ENCODE peak calls at places on chromosomes 7 and 10, in four cellular contexts. V is endodermal cell, T is fibroblast of mammary gland, C is right atrium auricular region. A is an unnamed sample.

GRCh38 chr10:86265236-86265876 is 101.2 kb downstream of the GRID1 start:
- DNase-seq in V (peak), T (no peak), C (no peak), A (no peak)

GRCh38 chr10:25294032-25294926 is 119.5 kb downstream of the GPR158 start:
- DNase-seq in V (no peak), T (peak), C (no peak), A (no peak)

GRCh38 chr7:131148708-131149428 is 178.8 kb upstream of the MKLN1 start:
- DNase-seq in V (no peak), T (no peak), C (no peak), A (no peak)

GRCh38 chr7:50330701-50331100 is 26.2 kb downstream of the IKZF1 start:
- DNase-seq in V (no peak), T (no peak), C (no peak), A (no peak)

GRCh38 chr7:42980084-42980483 is 47.9 kb downstream of the MRPL32 start:
- DNase-seq in V (no peak), T (no peak), C (no peak), A (no peak)

GRCh38 chr10:131249957-131250347 is 61.6 kb downstream of the TCERG1L start:
- DNase-seq in V (peak), T (no peak), C (no peak), A (no peak)

GRCh38 chr10:76492026-76492425 is 1060.6 kb downstream of the LRMDA start:
- DNase-seq in V (no peak), T (peak), C (no peak), A (peak)

GRCh38 chr7:149261321-149261828 is 621 bp upstream of the ZNF783 start:
- DNase-seq in V (no peak), T (peak), C (no peak), A (no peak)

DNA sequence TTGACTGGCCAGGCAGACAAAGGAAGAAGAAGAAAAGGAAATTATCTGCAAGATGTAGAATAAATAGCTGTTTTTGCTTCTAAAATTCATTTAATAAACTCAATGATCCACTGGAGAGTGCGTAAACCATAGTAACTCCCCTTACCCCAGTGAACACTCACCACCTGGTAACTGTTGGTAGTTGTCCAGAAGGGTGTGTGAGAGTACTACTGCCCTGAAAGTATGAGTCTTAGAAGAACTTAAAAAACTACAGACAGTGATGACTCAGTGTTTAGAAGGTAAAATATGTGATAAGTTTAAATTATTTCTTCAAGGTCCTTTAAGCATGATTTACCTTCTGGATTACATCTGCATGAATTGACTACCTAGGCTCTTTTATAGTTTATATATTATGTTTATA is 53.0 kb upstream of the SEMA3A start:
- DNase-seq in V (no peak), T (peak), C (no peak), A (no peak)
- TF ChIP-seq CTCF in V (no peak), T (peak), C (no peak), A (peak)

GRCh38 chr10:119201233-119201632 is 6.1 kb upstream of the GRK5 start:
- DNase-seq in V (no peak), T (no peak), C (no peak), A (no peak)
- TF ChIP-seq CTCF in V (no peak), T (no peak), C (no peak), A (no peak)

DNA sequence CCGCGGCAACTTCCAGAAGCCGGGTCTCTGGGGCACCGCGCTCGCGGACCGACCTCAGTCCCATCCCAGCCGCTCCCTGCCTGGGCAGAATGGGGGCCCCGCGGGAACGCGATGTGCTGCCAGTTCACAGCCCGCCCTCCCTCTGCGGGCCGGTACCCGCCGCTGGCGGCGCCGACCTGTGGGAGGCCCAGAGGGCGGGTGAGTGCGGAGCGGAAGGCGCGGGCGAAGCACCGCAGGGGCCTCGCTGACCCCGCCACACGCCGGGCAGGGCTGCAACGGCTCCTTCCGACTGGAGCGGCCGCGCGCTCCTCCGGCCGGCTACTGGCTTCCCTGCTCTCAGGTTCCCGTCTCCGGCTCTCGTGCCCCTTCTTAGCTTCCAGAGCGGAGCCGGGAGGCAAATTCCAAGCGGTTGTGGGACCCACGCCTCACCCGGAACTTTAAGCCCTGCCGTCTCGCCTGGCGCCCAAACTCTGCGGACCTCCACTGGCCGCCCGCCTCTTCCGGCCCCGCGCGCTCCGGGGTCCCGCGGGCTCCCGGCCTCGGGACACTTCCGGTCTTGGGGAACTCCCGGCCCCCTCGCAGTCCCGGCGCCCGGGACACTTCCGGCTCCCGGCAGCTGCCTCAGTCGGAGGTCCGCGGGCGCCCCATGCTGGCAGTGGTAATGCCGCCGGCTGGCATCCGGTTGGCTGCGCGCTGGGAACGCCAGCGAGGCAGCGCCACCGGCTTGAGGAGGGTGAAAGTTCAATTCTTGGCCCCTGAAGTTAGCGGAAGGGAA is at the start of gene CYREN:
- DNase-seq in V (peak), T (peak), C (peak), A (peak)
- TF ChIP-seq CTCF in V (peak), T (peak), C (peak), A (peak)

DNA sequence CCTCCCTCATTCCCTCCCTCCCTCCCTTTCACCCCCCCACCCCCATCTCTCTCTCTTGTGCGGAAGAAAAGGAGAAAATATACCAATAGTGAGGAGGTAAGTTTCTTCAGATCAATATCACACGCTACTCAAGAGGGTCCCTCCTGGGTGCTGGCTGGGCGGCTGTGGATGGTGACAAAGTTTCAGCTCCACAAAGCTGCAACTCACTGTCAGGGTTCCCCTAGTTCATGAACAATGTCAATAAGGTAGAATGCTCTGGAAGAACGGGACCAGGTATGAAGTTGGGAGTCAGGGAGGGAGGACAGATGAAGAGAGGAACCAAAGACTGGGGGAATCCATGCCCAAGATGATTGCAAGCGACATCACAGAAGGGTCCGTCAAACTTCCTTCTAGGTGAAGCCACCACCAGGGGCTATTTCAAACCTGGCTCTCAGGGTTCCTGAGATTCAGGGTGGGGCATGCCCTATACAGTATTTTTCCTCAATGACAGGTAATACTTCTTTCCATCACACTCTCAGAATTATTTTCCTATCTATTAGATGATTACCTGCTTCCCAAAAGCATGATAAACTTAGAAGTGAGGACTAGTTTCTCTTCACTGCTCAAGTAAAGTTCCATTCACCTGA is 1.4 kb upstream of the PDE1C start:
- DNase-seq in V (peak), T (no peak), C (no peak), A (no peak)
- TF ChIP-seq CTCF in V (peak), T (no peak), C (no peak), A (no peak)